ENCODE peak calls at places on chromosomes 3 and 15, in six cellular contexts. One of them, this sample, is unnamed.

GRCh38 chr15:42819781-42820180 is 82.9 kb upstream of the CDAN1 start:
- DNase-seq in H1: no peak
- DNase-seq in GM12878: no peak
- DNase-seq in HepG2: no peak
- DNase-seq in HCT116: no peak
- DNase-seq in K562: no peak
- DNase-seq in this sample: no peak

GRCh38 chr3:181052256-181052655 is 62.7 kb upstream of the DNAJC19 start:
- DNase-seq in H1: no peak
- DNase-seq in GM12878: no peak
- DNase-seq in HepG2: no peak
- DNase-seq in HCT116: no peak
- DNase-seq in K562: no peak
- DNase-seq in this sample: no peak

GRCh38 chr3:46663611-46664135 is 29.8 kb downstream of the ALS2CL start:
- DNase-seq in H1: peak; percentile 62
- DNase-seq in GM12878: no peak
- DNase-seq in HepG2: no peak
- DNase-seq in HCT116: no peak
- DNase-seq in K562: no peak
- DNase-seq in this sample: no peak

GRCh38 chr3:178084938-178085816 is 451.1 kb upstream of the KCNMB2 start:
- DNase-seq in H1: peak; percentile 56
- DNase-seq in GM12878: no peak
- DNase-seq in HepG2: peak; percentile 9
- DNase-seq in HCT116: no peak
- DNase-seq in K562: no peak
- DNase-seq in this sample: peak; percentile 76

GRCh38 chr3:42733501-42734262 is 31.1 kb upstream of the HHATL start:
- DNase-seq in H1: peak; percentile 49
- DNase-seq in GM12878: no peak
- DNase-seq in HepG2: no peak
- DNase-seq in HCT116: no peak
- DNase-seq in K562: no peak
- DNase-seq in this sample: no peak

GRCh38 chr3:44584646-44585501 is at the start of gene ZNF660:
- DNase-seq in H1: peak; percentile 84
- DNase-seq in GM12878: no peak
- DNase-seq in HepG2: peak; percentile 57
- DNase-seq in HCT116: no peak
- DNase-seq in K562: peak; percentile 17
- DNase-seq in this sample: peak; percentile 88

GRCh38 chr3:156483961-156484787 is 70.7 kb downstream of the SSR3 start:
- DNase-seq in H1: no peak
- DNase-seq in GM12878: peak; percentile 77
- DNase-seq in HepG2: no peak
- DNase-seq in HCT116: peak; percentile 8
- DNase-seq in K562: no peak
- DNase-seq in this sample: no peak

GRCh38 chr3:45187597-45188210 is 38.4 kb downstream of the TMEM158 start:
- DNase-seq in H1: no peak
- DNase-seq in GM12878: no peak
- DNase-seq in HepG2: no peak
- DNase-seq in HCT116: no peak
- DNase-seq in K562: no peak
- DNase-seq in this sample: no peak

GRCh38 chr3:119098620-119099222 is 47.2 kb upstream of the TEX55 start:
- DNase-seq in H1: no peak
- DNase-seq in GM12878: no peak
- DNase-seq in HepG2: peak; percentile 18
- DNase-seq in HCT116: peak; percentile 13
- DNase-seq in K562: peak; percentile 19
- DNase-seq in this sample: no peak

GRCh38 chr3:13338231-13338630 is 81.9 kb downstream of the NUP210 start:
- DNase-seq in H1: no peak
- DNase-seq in GM12878: no peak
- DNase-seq in HepG2: no peak
- DNase-seq in HCT116: no peak
- DNase-seq in K562: no peak
- DNase-seq in this sample: no peak

GRCh38 chr3:102106421-102107097 is 257.2 kb downstream of the NFKBIZ start:
- DNase-seq in H1: no peak
- DNase-seq in GM12878: no peak
- DNase-seq in HepG2: no peak
- DNase-seq in HCT116: no peak
- DNase-seq in K562: no peak
- DNase-seq in this sample: no peak

GRCh38 chr15:74664670-74665069 is 31.2 kb downstream of the EDC3 start:
- DNase-seq in H1: no peak
- DNase-seq in GM12878: no peak
- DNase-seq in HepG2: no peak
- DNase-seq in HCT116: no peak
- DNase-seq in K562: no peak
- DNase-seq in this sample: no peak

GRCh38 chr15:67700023-67700422 is 125.3 kb upstream of the SKOR1 start:
- DNase-seq in H1: no peak
- DNase-seq in GM12878: no peak
- DNase-seq in HepG2: no peak
- DNase-seq in HCT116: no peak
- DNase-seq in K562: no peak
- DNase-seq in this sample: no peak

GRCh38 chr3:71502066-71502465 is 81.5 kb downstream of the FOXP1 start:
- DNase-seq in H1: no peak
- DNase-seq in GM12878: no peak
- DNase-seq in HepG2: no peak
- DNase-seq in HCT116: no peak
- DNase-seq in K562: no peak
- DNase-seq in this sample: no peak

GRCh38 chr3:171055336-171056178 is 29.0 kb upstream of the SLC2A2 start:
- DNase-seq in H1: no peak
- DNase-seq in GM12878: no peak
- DNase-seq in HepG2: peak; percentile 95
- DNase-seq in HCT116: peak; percentile 13
- DNase-seq in K562: no peak
- DNase-seq in this sample: no peak

GRCh38 chr3:28980131-28980530 is 300.7 kb upstream of the RBMS3 start:
- DNase-seq in H1: no peak
- DNase-seq in GM12878: no peak
- DNase-seq in HepG2: no peak
- DNase-seq in HCT116: no peak
- DNase-seq in K562: no peak
- DNase-seq in this sample: no peak

GRCh38 chr15:72182673-72183072 is 14.9 kb downstream of the GRAMD2A start:
- DNase-seq in H1: no peak
- DNase-seq in GM12878: no peak
- DNase-seq in HepG2: peak; percentile 86
- DNase-seq in HCT116: no peak
- DNase-seq in K562: no peak
- DNase-seq in this sample: no peak

GRCh38 chr15:100875976-100876375 is 3.7 kb upstream of the ALDH1A3 start:
- DNase-seq in H1: no peak
- DNase-seq in GM12878: no peak
- DNase-seq in HepG2: no peak
- DNase-seq in HCT116: no peak
- DNase-seq in K562: no peak
- DNase-seq in this sample: no peak

GRCh38 chr15:88627463-88627862 is 6.3 kb downstream of the AEN start:
- DNase-seq in H1: no peak
- DNase-seq in GM12878: no peak
- DNase-seq in HepG2: no peak
- DNase-seq in HCT116: no peak
- DNase-seq in K562: no peak
- DNase-seq in this sample: no peak

GRCh38 chr3:157204431-157204830 is 44.5 kb upstream of the CCNL1 start:
- DNase-seq in H1: no peak
- DNase-seq in GM12878: no peak
- DNase-seq in HepG2: no peak
- DNase-seq in HCT116: no peak
- DNase-seq in K562: no peak
- DNase-seq in this sample: no peak

GRCh38 chr15:70478251-70478990 is 284.9 kb downstream of the UACA start:
- DNase-seq in H1: no peak
- DNase-seq in GM12878: no peak
- DNase-seq in HepG2: no peak
- DNase-seq in HCT116: no peak
- DNase-seq in K562: no peak
- DNase-seq in this sample: no peak

DNA sequence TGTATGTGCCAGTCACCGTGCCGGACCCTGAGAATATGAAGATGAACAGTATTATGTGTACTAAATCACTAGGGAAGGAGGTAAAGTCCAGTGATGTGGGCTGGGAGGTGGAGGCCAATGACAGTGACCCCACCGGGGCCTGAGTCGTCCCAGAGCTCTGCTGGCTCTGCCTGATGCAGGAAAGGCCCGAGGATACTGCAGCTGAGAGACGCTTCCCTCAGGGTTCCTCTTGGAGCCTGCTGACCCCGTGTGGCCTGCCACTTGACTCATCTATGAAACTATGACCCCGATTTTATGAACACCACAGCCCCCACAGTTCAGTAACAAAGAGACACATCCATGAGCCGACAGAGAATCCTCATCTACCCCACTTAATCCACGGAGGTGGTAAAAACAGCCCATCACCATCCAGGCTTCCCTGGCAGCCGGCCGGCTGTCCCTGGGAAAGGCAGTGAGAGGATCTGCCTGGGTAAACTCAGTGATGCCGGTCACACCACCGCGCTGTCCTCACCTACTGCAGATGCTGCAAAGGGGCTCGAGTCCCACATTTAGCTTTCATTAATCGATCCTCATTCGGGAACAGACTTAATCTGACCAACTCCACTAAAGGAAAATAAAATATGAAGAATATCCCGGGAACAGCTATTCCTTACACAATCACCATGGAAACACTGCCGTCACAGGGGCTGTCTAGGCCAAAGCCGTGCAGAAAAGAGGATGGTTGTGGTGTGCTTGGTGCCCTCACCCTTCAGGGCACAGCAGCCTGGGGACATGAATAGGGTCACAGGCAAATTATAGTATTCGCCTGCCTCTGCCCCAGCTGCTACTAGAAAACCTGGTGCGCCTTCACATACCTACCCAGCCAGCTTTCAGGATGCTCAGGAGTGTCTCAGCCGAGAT is 82.9 kb downstream of the ARRDC4 start:
- DNase-seq in H1: no peak
- DNase-seq in GM12878: no peak
- DNase-seq in HepG2: peak; percentile 2
- DNase-seq in HCT116: no peak
- DNase-seq in K562: no peak
- DNase-seq in this sample: no peak
- H3K9me3 ChIP-seq in H1: no peaks in the 10 kb centered on the region
- H3K9me3 ChIP-seq in GM12878: no peaks in the 10 kb centered on the region
- H3K9me3 ChIP-seq in HepG2: no peaks in the 10 kb centered on the region
- H3K9me3 ChIP-seq in HCT116: no peaks in the 10 kb centered on the region
- H3K9me3 ChIP-seq in K562: no peaks in the 10 kb centered on the region
- H3K9me3 ChIP-seq in this sample: no peaks in the 10 kb centered on the region

GRCh38 chr3:56700136-56700535 is 17.1 kb upstream of the TASOR start:
- DNase-seq in H1: no peak
- DNase-seq in GM12878: no peak
- DNase-seq in HepG2: no peak
- DNase-seq in HCT116: no peak
- DNase-seq in K562: no peak
- DNase-seq in this sample: no peak

GRCh38 chr3:56704706-56705105 is 21.6 kb upstream of the TASOR start:
- DNase-seq in H1: no peak
- DNase-seq in GM12878: no peak
- DNase-seq in HepG2: no peak
- DNase-seq in HCT116: no peak
- DNase-seq in K562: no peak
- DNase-seq in this sample: no peak

GRCh38 chr3:56706629-56707028 is 23.6 kb upstream of the TASOR start:
- DNase-seq in H1: no peak
- DNase-seq in GM12878: no peak
- DNase-seq in HepG2: no peak
- DNase-seq in HCT116: no peak
- DNase-seq in K562: no peak
- DNase-seq in this sample: no peak

GRCh38 chr3:56702487-56703315 is 19.6 kb upstream of the TASOR start:
- DNase-seq in H1: no peak
- DNase-seq in GM12878: no peak
- DNase-seq in HepG2: peak; percentile 63
- DNase-seq in HCT116: peak; percentile 61
- DNase-seq in K562: peak; percentile 8
- DNase-seq in this sample: peak; percentile 42
- TF ChIP-seq ZNF274 in H1: no peak
- TF ChIP-seq ZNF274 in GM12878: no peak
- TF ChIP-seq ZNF274 in HepG2: no peak
- TF ChIP-seq ZNF274 in HCT116: no peak
- TF ChIP-seq ZNF274 in K562: no peak
- TF ChIP-seq ZNF274 in this sample: no peak

DNA sequence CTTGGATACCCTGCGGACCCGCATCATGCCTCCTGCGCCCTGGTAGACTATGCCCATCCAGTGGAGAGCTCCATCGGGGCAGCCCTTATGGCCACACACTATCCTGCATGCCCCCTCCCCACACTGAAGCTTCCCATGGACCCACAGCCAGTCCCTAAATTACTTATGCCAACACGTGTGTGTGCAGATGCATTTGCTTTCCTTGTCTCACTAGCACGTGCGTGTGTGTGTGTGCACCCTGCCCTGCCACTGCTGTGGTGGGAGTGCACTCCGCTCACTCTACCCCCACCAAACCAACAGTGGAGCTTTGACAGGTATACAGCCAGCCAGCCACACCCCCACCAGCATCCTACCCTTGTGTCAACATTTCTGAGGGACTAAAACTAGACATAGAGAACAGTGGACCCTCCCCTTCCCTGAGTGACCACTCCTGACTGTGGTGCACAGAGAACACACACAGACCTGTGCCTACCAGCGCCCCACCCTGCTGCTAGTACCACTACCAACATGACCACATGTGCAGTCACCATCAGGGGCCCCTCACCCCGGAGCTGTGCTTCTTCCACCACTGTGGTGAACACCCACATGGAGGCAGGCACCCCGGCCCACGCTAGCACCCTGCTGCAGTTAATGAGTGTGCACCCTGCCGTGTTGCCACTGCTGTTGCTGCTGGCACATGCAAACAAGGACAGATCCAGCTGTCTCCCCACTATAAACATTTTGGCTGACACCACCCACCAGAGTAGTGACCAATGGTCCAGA is 310.8 kb downstream of the GABRB3 start:
- DNase-seq in H1: no peak
- DNase-seq in GM12878: no peak
- DNase-seq in HepG2: no peak
- DNase-seq in HCT116: no peak
- DNase-seq in K562: no peak
- DNase-seq in this sample: no peak
- H3K9me3 ChIP-seq in H1: peaks cover 11% of the 10 kb centered on the region
- H3K9me3 ChIP-seq in GM12878: no peaks in the 10 kb centered on the region
- H3K9me3 ChIP-seq in HepG2: peaks cover 100% of the 10 kb centered on the region
- H3K9me3 ChIP-seq in HCT116: peaks cover 6% of the 10 kb centered on the region
- H3K9me3 ChIP-seq in K562: no peaks in the 10 kb centered on the region
- H3K9me3 ChIP-seq in this sample: peaks cover 11% of the 10 kb centered on the region

DNA sequence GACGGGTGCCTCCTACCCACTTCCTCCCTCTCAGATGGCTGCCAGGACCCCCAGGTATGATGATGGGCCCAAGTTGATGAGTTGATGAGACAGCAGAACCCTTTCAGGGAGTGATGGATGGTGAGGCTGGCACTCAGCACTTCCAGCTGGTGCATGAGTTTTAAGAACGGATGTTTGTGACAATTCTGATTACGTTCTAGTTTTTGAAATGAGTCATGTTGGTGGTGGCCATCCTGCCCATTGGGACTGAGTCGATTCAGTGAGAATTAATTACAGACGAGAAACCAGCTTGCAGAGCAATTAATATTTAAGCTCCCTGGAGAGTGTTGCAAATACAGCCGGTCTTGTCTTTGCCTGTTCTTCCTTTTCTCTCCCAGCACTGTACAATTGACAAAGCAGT is 56.9 kb upstream of the NR2C2 start:
- DNase-seq in H1: no peak
- DNase-seq in GM12878: peak; percentile 20
- DNase-seq in HepG2: no peak
- DNase-seq in HCT116: no peak
- DNase-seq in K562: no peak
- DNase-seq in this sample: no peak
- TF ChIP-seq ZNF274 in H1: no peak
- TF ChIP-seq ZNF274 in GM12878: no peak
- TF ChIP-seq ZNF274 in HepG2: no peak
- TF ChIP-seq ZNF274 in HCT116: no peak
- TF ChIP-seq ZNF274 in K562: no peak
- TF ChIP-seq ZNF274 in this sample: no peak